ENCODE peak calls at places on chromosomes 7 and 10, in ten cellular contexts. J is heart right ventricle; X is cardiac fibroblast; N is right lobe of liver; F is CD8-positive, alpha-beta T cell; Q is choroid plexus epithelial cell; C is fibroblast of lung; T is brain microvascular endothelial cell; M is mesothelial cell of epicardium; D is mammary epithelial cell. E is an unnamed sample.

GRCh38 chr7:33986951-33987948 is 81.9 kb downstream of the BMPER start:
- DNase-seq in Q (peak), J (no peak), N (no peak), M (no peak), T (peak), C (peak), D (peak), X (peak), F (no peak), E (no peak)

GRCh38 chr10:71285180-71285545 is 33.9 kb upstream of the SLC29A3 start:
- DNase-seq in F (peak), T (no peak), J (no peak), Q (peak), M (peak), X (peak), C (peak), D (peak), N (peak), E (no peak)

GRCh38 chr10:68871731-68872342 is 29.3 kb upstream of the DDX50 start:
- DNase-seq in F (no peak), T (peak), M (no peak), J (no peak), Q (peak), N (no peak), C (peak), D (no peak), X (peak), E (no peak)

GRCh38 chr10:14023612-14024348 is 306.9 kb downstream of the FRMD4A start:
- DNase-seq in Q (no peak), J (no peak), N (no peak), X (no peak), F (no peak), M (no peak), C (peak), D (no peak), T (no peak), E (no peak)

GRCh38 chr7:132255898-132256297 is 320.4 kb downstream of the PLXNA4 start:
- DNase-seq in Q (peak), X (no peak), F (no peak), M (no peak), J (peak), T (no peak), C (no peak), N (peak), D (peak), E (no peak)

GRCh38 chr10:126499744-126500143 is 111.5 kb upstream of the ADAM12 start:
- DNase-seq in F (no peak), T (no peak), J (no peak), M (no peak), D (no peak), C (peak), X (no peak), Q (no peak), N (no peak), E (no peak)

GRCh38 chr10:31142026-31142425 is 110.4 kb upstream of the ZNF438 start:
- DNase-seq in F (no peak), J (no peak), C (peak), M (no peak), N (no peak), Q (peak), X (peak), D (peak), T (peak), E (no peak)

GRCh38 chr7:140983802-140984201 is 30.9 kb downstream of the MRPS33 start:
- DNase-seq in M (no peak), N (no peak), T (no peak), D (no peak), F (no peak), X (peak), Q (peak), J (no peak), C (no peak), E (no peak)

GRCh38 chr7:34133983-34134782 is 228.8 kb downstream of the BMPER start:
- DNase-seq in X (peak), F (no peak), M (peak), C (peak), N (peak), T (peak), D (peak), J (peak), Q (peak), E (no peak)

GRCh38 chr10:79028456-79029010 is 40.2 kb upstream of the ZMIZ1 start:
- DNase-seq in N (no peak), M (no peak), J (no peak), Q (no peak), X (no peak), F (no peak), D (no peak), C (no peak), T (no peak), E (peak)

GRCh38 chr7:36185092-36185491 is 32.0 kb downstream of the EEPD1 start:
- DNase-seq in J (no peak), T (no peak), N (no peak), M (no peak), Q (no peak), X (no peak), D (no peak), C (no peak), F (no peak), E (no peak)

GRCh38 chr10:36141786-36142560 is 499.9 kb upstream of the FZD8 start:
- DNase-seq in T (no peak), C (no peak), D (no peak), F (no peak), M (no peak), J (no peak), Q (peak), N (no peak), X (peak), E (no peak)

GRCh38 chr10:132571565-132572544 is 34.3 kb downstream of the INPP5A start:
- DNase-seq in X (peak), J (no peak), M (no peak), D (peak), T (peak), Q (peak), C (peak), F (peak), N (peak), E (peak)

GRCh38 chr7:34158754-34159153 is 253.4 kb downstream of the BMPER start:
- DNase-seq in J (no peak), D (no peak), Q (no peak), T (no peak), C (no peak), F (no peak), M (no peak), X (no peak), N (peak), E (no peak)

GRCh38 chr7:155950898-155951553 is 138.8 kb upstream of the SHH start:
- DNase-seq in X (no peak), D (no peak), N (no peak), C (no peak), T (no peak), F (no peak), J (no peak), M (no peak), Q (no peak), E (no peak)

GRCh38 chr7:151382079-151382885 is 27.6 kb downstream of the WDR86 start:
- DNase-seq in T (no peak), C (no peak), J (no peak), N (peak), Q (no peak), D (no peak), F (peak), X (no peak), M (no peak), E (no peak)

DNA sequence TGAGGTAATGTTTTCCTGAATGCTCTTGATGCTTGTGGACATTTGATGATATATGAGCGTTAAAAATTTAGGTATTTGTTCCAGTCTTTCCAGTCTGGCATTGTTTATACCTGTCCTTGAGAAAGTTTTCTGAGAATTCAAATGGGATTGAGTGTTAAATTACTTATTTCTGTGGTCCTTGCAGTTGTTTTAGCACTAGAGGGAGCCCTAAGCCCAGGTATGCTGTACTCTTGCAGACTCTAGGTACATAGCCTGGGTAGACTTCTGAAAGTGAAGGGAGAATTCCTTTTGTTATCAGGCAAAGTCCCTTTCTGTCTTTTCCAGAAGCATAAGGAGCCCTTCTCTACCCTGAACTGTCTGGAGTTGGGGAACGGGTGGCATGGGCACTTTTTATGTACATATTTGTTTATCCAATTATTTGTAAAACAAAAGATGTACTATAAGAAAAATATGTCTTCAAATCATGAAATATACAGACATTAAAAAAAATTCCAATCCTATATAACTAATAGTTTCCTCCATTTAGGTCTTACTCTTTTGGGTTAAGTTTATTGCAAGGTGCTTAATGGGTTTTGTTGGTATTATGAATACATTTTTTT is 262.1 kb downstream of the ATRNL1 start:
- DNase-seq in C (peak), N (no peak), D (peak), M (no peak), Q (peak), T (peak), F (no peak), J (no peak), X (peak), E (no peak)
- TF ChIP-seq CTCF in C (peak), N (peak), D (peak), M (peak), Q (peak), T (peak), F (no peak), J (peak), X (peak), E (no peak)

GRCh38 chr10:61903184-61903990 is 1.9 kb downstream of the ARID5B start:
- DNase-seq in Q (peak), N (peak), D (peak), T (no peak), C (peak), M (peak), X (peak), J (peak), F (peak), E (peak)
- TF ChIP-seq CTCF in Q (peak), N (no peak), D (no peak), T (peak), C (peak), M (no peak), X (no peak), J (no peak), F (peak), E (peak)

DNA sequence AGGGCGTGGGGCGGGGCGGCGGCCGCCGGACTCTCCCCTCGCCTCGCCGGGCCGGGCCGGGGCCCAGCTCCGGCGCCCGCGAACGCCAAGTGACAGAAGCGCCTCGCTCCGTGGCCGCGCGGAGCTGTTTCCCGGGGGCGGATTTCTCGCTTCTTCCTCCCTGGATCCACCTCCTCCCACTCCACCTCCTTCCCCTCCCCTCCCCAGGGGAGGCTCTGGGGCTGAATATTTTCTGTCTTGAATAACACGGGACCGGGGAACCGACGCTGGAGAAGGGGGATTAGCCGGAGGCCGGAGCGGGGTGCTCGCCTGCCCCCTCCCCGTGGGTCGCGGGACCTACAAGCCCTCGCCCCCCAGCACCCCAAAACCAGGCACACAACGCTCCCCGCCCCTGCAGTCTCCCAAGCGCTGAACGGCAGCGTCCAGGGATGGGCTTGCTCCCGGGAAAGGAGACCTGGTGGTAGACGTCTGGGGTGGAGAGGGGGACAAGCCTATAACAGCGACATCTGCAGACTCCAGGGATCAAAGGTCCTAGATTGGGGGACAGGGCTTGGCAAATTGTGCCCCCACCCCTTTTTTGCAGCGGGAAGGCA is at the start of gene ARHGAP21:
- DNase-seq in F (peak), N (peak), T (peak), M (peak), X (peak), Q (peak), D (peak), C (peak), J (peak), E (no peak)
- TF ChIP-seq CTCF in F (no peak), N (no peak), T (peak), M (no peak), X (no peak), Q (peak), D (no peak), C (no peak), J (no peak), E (no peak)

GRCh38 chr7:26156454-26157365 is 4.7 kb downstream of the NFE2L3 start:
- DNase-seq in N (no peak), M (no peak), F (no peak), D (peak), Q (peak), T (peak), X (peak), J (no peak), C (peak), E (no peak)

GRCh38 chr7:26153823-26154783 is 2.1 kb downstream of the NFE2L3 start:
- DNase-seq in N (no peak), C (peak), M (no peak), F (no peak), X (peak), D (no peak), T (peak), J (no peak), Q (peak), E (peak)

GRCh38 chr7:26153246-26153822 is 1.3 kb downstream of the NFE2L3 start:
- DNase-seq in D (no peak), J (no peak), N (no peak), F (no peak), Q (no peak), T (no peak), X (no peak), M (no peak), C (no peak), E (no peak)

GRCh38 chr7:26157520-26158105 is 5.6 kb downstream of the NFE2L3 start:
- DNase-seq in J (no peak), D (no peak), N (no peak), Q (no peak), F (no peak), M (no peak), X (no peak), T (no peak), C (no peak), E (no peak)

DNA sequence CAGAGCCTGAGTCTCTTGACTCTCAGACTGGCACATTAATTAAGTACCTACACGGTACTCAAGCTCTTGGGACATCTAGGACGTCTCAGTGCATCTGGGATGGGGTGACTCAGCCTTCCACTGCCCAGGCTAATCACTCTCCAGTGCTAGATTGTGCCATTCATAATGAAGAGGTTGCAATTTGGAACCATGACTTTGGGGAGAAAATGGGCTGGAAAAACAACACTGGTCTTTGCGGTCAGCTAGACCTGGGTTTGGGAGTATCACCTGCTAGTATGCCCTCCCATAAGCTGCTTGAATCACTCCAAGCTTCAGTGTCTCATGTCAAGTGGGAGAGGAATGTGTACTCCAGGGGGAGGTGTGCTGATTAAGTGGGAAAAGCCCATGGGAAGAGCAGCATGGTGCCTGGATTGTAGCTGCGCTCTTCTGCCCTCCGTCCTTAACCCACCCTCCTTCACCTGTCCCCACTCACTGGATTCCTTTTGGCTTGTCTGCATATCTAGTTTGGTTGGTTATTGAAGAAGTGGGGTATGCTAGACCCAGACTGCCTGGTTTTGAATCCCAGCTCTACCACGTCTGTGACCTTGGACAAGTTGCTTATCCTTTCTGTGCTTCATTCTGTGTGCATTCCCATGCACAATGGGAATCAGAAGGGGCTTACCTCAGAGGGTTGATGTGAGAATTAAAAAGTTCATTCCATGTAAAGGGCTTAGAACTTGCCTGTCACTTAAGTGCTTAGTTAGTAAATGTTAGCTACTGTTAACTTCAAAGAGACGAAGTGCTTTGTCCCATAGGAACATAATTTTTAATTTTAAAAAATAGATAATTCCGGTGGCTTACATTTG is 3.8 kb downstream of the NFE2L3 start:
- DNase-seq in Q (peak), F (no peak), T (peak), N (no peak), X (peak), J (no peak), C (peak), D (peak), M (no peak), E (no peak)
- TF ChIP-seq CTCF in Q (no peak), F (no peak), T (no peak), N (no peak), X (no peak), J (no peak), C (no peak), D (no peak), M (no peak), E (no peak)

GRCh38 chr7:40758590-40758989 is 623.8 kb downstream of the SUGCT start:
- DNase-seq in M (no peak), C (no peak), X (no peak), T (no peak), F (no peak), D (no peak), Q (no peak), N (no peak), J (no peak), E (no peak)

GRCh38 chr7:40763319-40764287 is 628.8 kb downstream of the SUGCT start:
- DNase-seq in D (no peak), M (no peak), F (no peak), T (peak), J (no peak), C (peak), Q (peak), X (peak), N (no peak), E (no peak)

GRCh38 chr7:40760997-40761396 is 626.2 kb downstream of the SUGCT start:
- DNase-seq in N (peak), M (no peak), T (no peak), J (no peak), Q (no peak), F (no peak), C (no peak), D (no peak), X (no peak), E (no peak)

GRCh38 chr7:40760293-40760964 is 625.6 kb downstream of the SUGCT start:
- DNase-seq in T (no peak), N (no peak), D (no peak), M (no peak), X (no peak), C (no peak), J (no peak), Q (no peak), F (no peak), E (no peak)

GRCh38 chr7:40761757-40762342 is 627.0 kb downstream of the SUGCT start:
- DNase-seq in X (peak), T (no peak), J (no peak), F (no peak), M (no peak), C (no peak), N (no peak), D (no peak), Q (peak), E (no peak)
- TF ChIP-seq CTCF in X (no peak), T (peak), J (no peak), F (no peak), M (no peak), C (no peak), N (no peak), D (peak), Q (peak), E (no peak)

DNA sequence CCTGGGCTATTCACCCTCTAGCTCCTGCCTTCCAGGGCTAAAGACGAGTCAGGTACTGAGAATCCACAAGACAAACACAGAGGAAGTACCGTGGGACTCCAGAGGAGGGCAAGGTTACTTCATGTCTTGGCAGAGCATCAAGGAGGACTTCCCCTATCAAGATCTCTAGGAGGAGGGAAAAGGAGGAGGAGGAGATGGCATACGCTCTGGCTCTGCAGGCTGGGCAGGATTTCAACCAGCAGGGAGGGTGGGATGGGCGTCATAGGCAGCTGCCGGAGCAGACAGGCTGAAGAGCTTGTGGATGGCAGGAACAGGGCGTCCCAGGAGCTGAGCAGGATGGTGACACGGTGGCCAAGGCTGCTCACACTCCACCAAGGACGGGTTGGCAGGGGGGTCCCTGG is 21.3 kb downstream of the MDH2 start:
- DNase-seq in D (peak), Q (peak), C (peak), M (no peak), T (peak), J (peak), X (peak), F (no peak), N (no peak), E (no peak)
- TF ChIP-seq CTCF in D (peak), Q (peak), C (peak), M (no peak), T (peak), J (no peak), X (peak), F (no peak), N (no peak), E (no peak)

E was measured in CD14-positive monocyte.